ENCODE peak calls at places on chromosome X, in eight cellular contexts. E is GM23338, Y is heart right ventricle, I is fibroblast of pulmonary artery, K is psoas muscle, T is foreskin fibroblast, C is fibroblast of mammary gland, B is mammary epithelial cell. S is an unnamed sample.

GRCh38 chrX:45794323-45794994 is 593.8 kb upstream of the DIPK2B start:
- DNase-seq in Y (no peak), I (no peak), C (no peak), B (no peak), T (no peak), E (no peak), K (no peak), S (no peak)

GRCh38 chrX:1646009-1646408 is 31.1 kb downstream of the ASMT start:
- DNase-seq in B (no peak), Y (no peak), T (no peak), I (no peak), C (no peak), E (no peak), K (no peak), S (no peak)

GRCh38 chrX:153334654-153335295 is 822 bp downstream of the ZNF275 start:
- DNase-seq in K (no peak), T (no peak), I (no peak), Y (no peak), C (no peak), B (no peak), E (no peak), S (no peak)

GRCh38 chrX:106177106-106177981 is 9.2 kb downstream of the PWWP3B start:
- DNase-seq in B (no peak), E (peak), T (no peak), K (peak), Y (peak), I (peak), C (peak), S (no peak)

GRCh38 chrX:31124536-31124935 is 52.7 kb upstream of the FTHL17 start:
- DNase-seq in B (no peak), C (no peak), K (no peak), Y (peak), E (no peak), T (no peak), I (no peak), S (no peak)

GRCh38 chrX:102599084-102599949 is at the start of gene ARMCX5:
- DNase-seq in K (peak), C (peak), Y (peak), B (peak), E (peak), I (peak), T (peak), S (peak)

GRCh38 chrX:47191806-47192401 is 1.7 kb upstream of the UBA1 start:
- DNase-seq in B (no peak), K (peak), T (no peak), I (no peak), C (no peak), Y (no peak), E (no peak), S (no peak)

GRCh38 chrX:129495941-129496340 is 27.3 kb downstream of the SMARCA1 start:
- DNase-seq in K (no peak), B (no peak), C (peak), I (no peak), Y (no peak), T (peak), E (no peak), S (no peak)

GRCh38 chrX:43644124-43644701 is 11.9 kb upstream of the MAOA start:
- DNase-seq in B (peak), K (no peak), T (peak), I (peak), E (no peak), Y (no peak), C (peak), S (no peak)

GRCh38 chrX:102835504-102836146 is 101.4 kb upstream of the RAB40AL start:
- DNase-seq in T (peak), E (peak), B (peak), Y (no peak), C (peak), K (no peak), I (peak), S (no peak)

GRCh38 chrX:134568617-134569016 is 89.7 kb downstream of the PLAC1 start:
- DNase-seq in K (no peak), C (no peak), T (no peak), E (no peak), B (no peak), Y (no peak), I (no peak), S (no peak)
- TF ChIP-seq CTCF in K (no peak), C (no peak), T (no peak), E (no peak), B (no peak), Y (no peak), I (no peak), S (no peak)

DNA sequence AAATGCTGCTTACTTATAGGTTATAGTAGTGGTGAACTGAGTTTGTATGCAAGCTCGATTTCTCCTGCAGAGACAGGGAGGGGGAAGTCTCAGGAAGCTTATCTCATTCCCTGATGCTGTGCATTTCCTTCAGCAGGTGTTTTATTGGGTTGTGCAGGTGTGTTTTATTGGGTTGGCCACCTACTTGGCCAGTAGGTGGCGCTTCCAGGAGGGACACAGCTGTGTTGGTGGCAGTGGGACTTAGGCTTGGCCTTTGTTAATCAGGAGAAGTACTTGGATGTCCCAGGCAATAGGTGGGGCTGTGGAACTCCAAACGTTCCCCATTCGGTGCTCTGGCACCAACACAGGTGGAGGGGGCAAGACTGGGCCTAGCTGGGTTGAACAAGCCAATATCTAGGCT is 196.0 kb upstream of the DCAF8L1 start:
- DNase-seq in C (no peak), E (peak), B (peak), T (no peak), Y (no peak), K (no peak), I (no peak), S (no peak)
- TF ChIP-seq CTCF in C (no peak), E (peak), B (peak), T (no peak), Y (no peak), K (peak), I (peak), S (no peak)

GRCh38 chrX:50206753-50207152 is 2.2 kb downstream of the CCNB3 start:
- DNase-seq in C (no peak), B (no peak), T (no peak), E (peak), I (no peak), K (no peak), Y (no peak), S (no peak)

GRCh38 chrX:50211510-50211909 is 6.9 kb downstream of the CCNB3 start:
- DNase-seq in I (peak), K (no peak), Y (no peak), T (no peak), C (peak), B (peak), E (peak), S (no peak)
- TF ChIP-seq CTCF in I (peak), K (peak), Y (no peak), T (peak), C (peak), B (peak), E (peak), S (peak)

GRCh38 chrX:38175140-38175539 is 45.5 kb downstream of the SRPX start:
- DNase-seq in E (peak), C (no peak), B (peak), T (no peak), Y (no peak), K (no peak), I (no peak), S (no peak)
- TF ChIP-seq CTCF in E (peak), C (peak), B (peak), T (peak), Y (peak), K (no peak), I (peak), S (peak)

GRCh38 chrX:51608766-51609165 is 9.9 kb downstream of the CENPVL3 start:
- DNase-seq in I (no peak), B (no peak), C (peak), T (peak), Y (no peak), K (no peak), E (no peak), S (no peak)

GRCh38 chrX:51614353-51614752 is 4.4 kb downstream of the CENPVL3 start:
- DNase-seq in T (peak), B (peak), C (peak), Y (no peak), E (peak), I (peak), K (no peak), S (no peak)
- TF ChIP-seq CTCF in T (peak), B (peak), C (peak), Y (peak), E (peak), I (peak), K (peak), S (peak)

GRCh38 chrX:23634181-23634580 is 33.1 kb upstream of the PRDX4 start:
- DNase-seq in E (no peak), I (peak), K (no peak), Y (no peak), C (peak), B (peak), T (no peak), S (no peak)
- TF ChIP-seq CTCF in E (peak), I (peak), K (peak), Y (peak), C (peak), B (no peak), T (no peak), S (no peak)

GRCh38 chrX:66021407-66021757 is 18.5 kb downstream of the VSIG4 start:
- DNase-seq in Y (no peak), I (no peak), K (no peak), B (no peak), T (no peak), C (no peak), E (no peak), S (no peak)

GRCh38 chrX:66021758-66022741 is 17.8 kb downstream of the VSIG4 start:
- DNase-seq in B (no peak), K (no peak), Y (no peak), C (no peak), E (no peak), I (no peak), T (no peak), S (no peak)

GRCh38 chrX:66023726-66024467 is 16.0 kb downstream of the VSIG4 start:
- DNase-seq in T (no peak), B (no peak), C (no peak), E (no peak), K (no peak), Y (no peak), I (no peak), S (no peak)

GRCh38 chrX:66024570-66024969 is 15.3 kb downstream of the VSIG4 start:
- DNase-seq in I (no peak), T (no peak), Y (no peak), K (no peak), E (no peak), B (no peak), C (no peak), S (no peak)

DNA sequence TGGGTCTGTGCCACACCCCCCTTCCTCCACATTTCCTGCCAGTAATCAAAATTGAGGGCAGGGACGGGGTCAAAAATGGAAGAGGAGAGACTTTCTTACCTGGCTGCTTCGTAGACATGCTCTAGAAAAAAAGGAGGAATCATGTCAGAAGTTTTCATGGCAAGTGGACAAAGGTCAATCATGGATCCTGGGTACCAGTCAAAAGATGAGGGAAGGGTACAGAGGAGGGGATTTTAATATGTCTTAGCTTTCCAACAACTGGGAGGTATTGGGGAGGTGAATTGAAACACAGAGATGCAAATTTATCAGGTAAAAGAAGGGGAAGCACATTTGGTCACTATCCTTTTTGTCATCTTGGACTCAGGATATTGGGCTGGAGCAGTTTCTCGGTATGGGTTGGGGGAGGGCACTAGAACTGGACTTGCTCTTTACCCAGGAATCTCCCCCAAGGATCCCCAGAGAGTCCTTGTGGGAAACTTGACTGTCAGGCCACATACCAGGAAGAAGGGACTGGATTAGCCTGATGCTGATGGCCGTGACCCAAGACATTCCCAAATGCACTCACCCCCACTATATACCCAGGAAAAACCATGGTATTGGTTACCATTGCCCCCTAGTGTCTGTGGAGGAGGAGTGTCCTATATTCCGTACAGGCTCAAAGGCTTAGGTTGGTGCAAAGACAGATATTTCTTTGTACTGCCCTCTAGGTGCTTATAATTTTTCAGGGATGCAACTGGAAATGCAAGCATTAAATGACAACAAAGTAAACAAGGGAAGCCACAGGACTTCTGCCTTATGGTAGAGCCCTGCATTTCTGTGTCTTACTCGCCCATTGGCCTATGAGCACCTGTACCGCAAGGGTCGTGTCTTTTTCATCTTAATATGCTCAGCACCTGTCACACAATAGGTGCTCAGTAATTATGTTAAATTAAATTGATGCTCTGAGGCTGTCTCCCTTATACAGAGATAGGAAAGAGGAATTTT is 16.8 kb downstream of the VSIG4 start:
- DNase-seq in K (no peak), T (no peak), I (no peak), E (peak), C (no peak), B (peak), Y (no peak), S (no peak)
- TF ChIP-seq CTCF in K (no peak), T (no peak), I (peak), E (peak), C (peak), B (no peak), Y (no peak), S (no peak)

GRCh38 chrX:109927663-109928273 is 75.1 kb upstream of the TMEM164 start:
- DNase-seq in Y (peak), C (no peak), K (no peak), I (no peak), T (no peak), E (no peak), B (no peak), S (no peak)
- TF ChIP-seq CTCF in Y (no peak), C (no peak), K (no peak), I (no peak), T (no peak), E (no peak), B (no peak), S (no peak)

DNA sequence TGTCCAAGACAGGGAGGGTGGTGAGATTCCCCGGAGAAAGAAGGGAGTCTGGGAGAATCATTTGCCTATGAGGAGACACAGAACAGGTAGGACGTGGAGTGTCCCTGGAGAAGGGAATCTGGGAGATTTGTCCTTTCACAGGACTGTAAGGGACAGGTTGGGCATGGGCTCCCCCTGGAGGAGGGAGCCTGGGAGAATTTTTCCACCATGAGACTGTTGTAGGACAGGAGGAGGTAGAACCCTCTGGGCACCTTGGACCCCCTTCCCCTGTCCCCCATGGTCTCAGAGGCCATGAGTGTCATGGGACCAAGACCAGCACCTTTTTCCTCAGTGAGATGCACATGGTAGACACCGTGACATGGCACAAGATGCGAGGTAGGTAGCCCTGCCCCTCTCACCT is 2.8 kb downstream of the PORCN start:
- DNase-seq in Y (no peak), I (peak), T (no peak), E (peak), B (no peak), C (no peak), K (no peak), S (no peak)
- TF ChIP-seq CTCF in Y (peak), I (peak), T (peak), E (peak), B (no peak), C (peak), K (no peak), S (peak)